ENCODE peak calls at places on chromosomes 2 and 18, in seven cellular contexts. G is GM12865, B is left ventricle myocardium inferior, X is psoas muscle, N is right lobe of liver, S is esophagus muscularis mucosa, Z is tibial artery. E is an unnamed sample.

GRCh38 chr2:180012523-180012922 is 5.4 kb upstream of the CWC22 start:
- DNase-seq in G (no peak), B (no peak), X (no peak), N (no peak), S (no peak), Z (no peak), E (no peak)

GRCh38 chr2:231191896-231192872 is 6.2 kb upstream of the ARMC9 start:
- DNase-seq in G (peak; percentile 45), B (peak; percentile 72), X (peak; percentile 85), N (peak; percentile 67), S (peak; percentile 93), Z (peak; percentile 92), E (peak; percentile 56)

GRCh38 chr2:239519081-239519920 is 118.5 kb upstream of the HDAC4 start:
- DNase-seq in G (no peak), B (peak; percentile 60), X (peak; percentile 70), N (no peak), S (no peak), Z (no peak), E (peak; percentile 52)

GRCh38 chr18:76367168-76367785 is 127.8 kb downstream of the ZNF516 start:
- DNase-seq in G (no peak), B (no peak), X (no peak), N (no peak), S (no peak), Z (no peak), E (no peak)

GRCh38 chr2:168137510-168138180 is 109.8 kb downstream of the STK39 start:
- DNase-seq in G (no peak), B (no peak), X (no peak), N (no peak), S (no peak), Z (no peak), E (no peak)

GRCh38 chr2:201854841-201855240 is 48.5 kb downstream of the CDK15 start:
- DNase-seq in G (no peak), B (no peak), X (no peak), N (no peak), S (no peak), Z (no peak), E (no peak)

GRCh38 chr2:121088251-121089004 is 196.6 kb downstream of the TFCP2L1 start:
- DNase-seq in G (no peak), B (peak; percentile 59), X (peak; percentile 82), N (no peak), S (no peak), Z (no peak), E (no peak)

GRCh38 chr2:148273158-148273691 is 252.3 kb downstream of the MBD5 start:
- DNase-seq in G (no peak), B (no peak), X (no peak), N (no peak), S (no peak), Z (no peak), E (no peak)

GRCh38 chr2:44974064-44974715 is 32.7 kb downstream of the SIX3 start:
- DNase-seq in G (peak; percentile 44), B (no peak), X (no peak), N (no peak), S (no peak), Z (no peak), E (no peak)

GRCh38 chr2:26412091-26412673 is 10.5 kb downstream of the DRC1 start:
- DNase-seq in G (peak; percentile 71), B (no peak), X (no peak), N (no peak), S (no peak), Z (no peak), E (no peak)

GRCh38 chr2:85662899-85663683 is 4.9 kb downstream of the SFTPB start:
- DNase-seq in G (no peak), B (no peak), X (no peak), N (no peak), S (no peak), Z (peak; percentile 73), E (no peak)

GRCh38 chr18:80167947-80168745 is 59.1 kb downstream of the ADNP2 start:
- DNase-seq in G (no peak), B (no peak), X (no peak), N (no peak), S (no peak), Z (no peak), E (peak; percentile 44)

GRCh38 chr2:96498023-96498431 is 7.1 kb downstream of the NEURL3 start:
- DNase-seq in G (no peak), B (no peak), X (no peak), N (no peak), S (no peak), Z (no peak), E (no peak)

GRCh38 chr2:58137856-58138255 is 91.2 kb downstream of the VRK2 start:
- DNase-seq in G (no peak), B (no peak), X (no peak), N (no peak), S (no peak), Z (no peak), E (no peak)

GRCh38 chr2:168086805-168087204 is 160.6 kb downstream of the STK39 start:
- DNase-seq in G (no peak), B (no peak), X (no peak), N (no peak), S (no peak), Z (no peak), E (no peak)

GRCh38 chr18:8609711-8610441 is 639 bp downstream of the RAB12 start:
- DNase-seq in G (peak; percentile 48), B (peak; percentile 23), X (peak; percentile 68), N (peak; percentile 48), S (no peak), Z (no peak), E (peak; percentile 57)

DNA sequence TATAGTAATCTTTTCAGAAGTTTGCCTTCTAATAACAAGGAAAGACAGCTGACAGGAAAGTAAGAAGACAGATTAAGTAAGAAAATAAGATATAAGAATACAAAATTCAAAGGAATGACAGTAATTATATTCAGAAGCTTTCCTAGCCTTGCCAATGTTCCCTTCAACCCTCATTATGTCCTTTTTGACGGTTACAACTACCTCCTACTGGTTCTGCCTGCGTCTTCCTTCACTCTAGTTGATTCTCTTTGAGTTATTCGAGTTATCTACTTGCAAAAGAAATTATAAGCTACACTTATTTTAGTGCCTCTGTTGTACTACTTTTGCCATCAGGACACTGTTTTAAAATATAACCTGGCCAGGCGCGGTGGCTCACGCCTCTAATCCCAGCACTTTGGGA is 218.9 kb upstream of the GYPC start:
- DNase-seq in G (no peak), B (no peak), X (no peak), N (no peak), S (no peak), Z (no peak), E (no peak)
- TF ChIP-seq CTCF in G (no peak), B (no peak), X (no peak), N (no peak), S (no peak), Z (no peak), E (no peak)

DNA sequence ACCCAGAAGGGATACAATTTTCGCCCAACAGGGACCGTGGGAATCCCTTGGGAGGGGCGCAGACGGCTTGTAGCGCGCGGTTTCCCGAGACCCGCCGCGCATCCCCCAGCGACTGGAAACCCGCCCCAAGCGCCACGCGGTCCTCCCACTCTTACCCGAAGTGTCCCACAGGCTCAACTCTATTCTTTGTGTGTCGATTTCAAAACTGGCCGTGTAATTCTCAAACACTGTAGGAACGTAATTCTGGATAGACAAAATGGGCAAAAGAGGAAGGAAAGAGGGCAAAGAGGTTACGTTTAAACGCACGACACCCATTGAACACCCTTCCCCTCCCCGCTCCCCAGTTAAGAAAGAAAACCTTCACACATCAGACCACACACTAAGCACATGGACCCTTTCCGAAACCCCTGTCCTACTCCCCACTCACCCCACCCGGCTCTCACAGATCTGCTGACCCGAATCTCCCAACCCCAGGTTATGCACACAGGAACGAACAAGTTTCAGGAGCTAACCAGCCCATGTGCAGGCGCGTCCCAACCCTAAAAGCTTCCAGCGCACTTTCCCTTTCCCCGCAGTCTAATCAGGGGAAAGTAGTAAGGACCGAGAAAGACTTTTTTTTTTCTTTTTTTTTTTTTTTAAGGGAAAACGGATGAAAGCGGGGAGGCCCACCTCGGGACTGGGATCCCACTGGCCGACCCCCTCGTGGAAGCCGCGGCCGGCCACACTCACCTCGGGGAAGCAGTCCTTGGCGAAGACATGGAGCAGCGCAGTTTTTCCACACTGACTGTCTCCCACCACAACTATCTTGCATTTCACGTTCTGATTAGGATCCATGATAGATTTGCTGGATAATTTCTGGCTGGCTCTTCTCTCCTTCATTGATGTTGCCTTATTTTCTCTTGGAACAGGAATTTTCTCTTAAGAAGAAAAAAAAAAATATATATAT is 655 bp downstream of the RND3 start:
- DNase-seq in G (no peak), B (no peak), X (no peak), N (peak; percentile 51), S (no peak), Z (peak; percentile 57), E (no peak)
- H3K4me3 ChIP-seq in G (no peak overlapping the region), B (peak overlapping the region; percentile 84), X (peak overlapping the region; percentile 82), N (peak overlapping the region; percentile 76), S (peak overlapping the region; percentile 87), Z (peak overlapping the region; percentile 82), E (peak overlapping the region; percentile 71)

GRCh38 chr2:111954602-111955332 is 56.4 kb downstream of the MERTK start:
- DNase-seq in G (no peak), B (peak; percentile 36), X (no peak), N (no peak), S (no peak), Z (peak; percentile 63), E (no peak)

GRCh38 chr2:111952871-111953497 is 54.6 kb downstream of the MERTK start:
- DNase-seq in G (no peak), B (no peak), X (no peak), N (no peak), S (no peak), Z (no peak), E (no peak)

GRCh38 chr2:111957872-111958354 is 59.5 kb downstream of the MERTK start:
- DNase-seq in G (no peak), B (no peak), X (no peak), N (no peak), S (no peak), Z (peak; percentile 58), E (no peak)

GRCh38 chr2:111961663-111962062 is 63.3 kb downstream of the MERTK start:
- DNase-seq in G (no peak), B (no peak), X (no peak), N (no peak), S (no peak), Z (no peak), E (no peak)

DNA sequence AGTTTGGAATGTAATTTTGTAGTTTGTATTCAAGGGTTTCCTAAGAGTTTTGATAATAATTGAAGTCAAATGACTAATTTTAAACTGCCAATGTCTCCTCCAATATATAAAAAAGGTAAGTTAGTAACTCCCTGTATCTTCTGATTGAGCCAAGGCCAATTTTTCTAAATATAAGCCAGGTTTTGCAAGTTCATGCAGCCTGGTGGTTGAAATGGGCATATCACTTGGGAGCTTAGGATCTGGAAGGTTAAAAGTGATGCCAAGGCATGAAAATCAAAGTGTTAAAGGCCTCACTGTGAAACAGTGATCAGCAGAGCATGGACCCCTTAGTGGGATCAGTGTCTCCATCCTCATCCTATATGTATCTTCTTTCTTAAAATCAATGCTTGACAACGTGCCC is 60.5 kb downstream of the MERTK start:
- DNase-seq in G (no peak), B (no peak), X (no peak), N (no peak), S (no peak), Z (no peak), E (no peak)
- TF ChIP-seq CTCF in G (no peak), B (peak; percentile 44), X (no peak), N (no peak), S (no peak), Z (peak; percentile 45), E (no peak)

DNA sequence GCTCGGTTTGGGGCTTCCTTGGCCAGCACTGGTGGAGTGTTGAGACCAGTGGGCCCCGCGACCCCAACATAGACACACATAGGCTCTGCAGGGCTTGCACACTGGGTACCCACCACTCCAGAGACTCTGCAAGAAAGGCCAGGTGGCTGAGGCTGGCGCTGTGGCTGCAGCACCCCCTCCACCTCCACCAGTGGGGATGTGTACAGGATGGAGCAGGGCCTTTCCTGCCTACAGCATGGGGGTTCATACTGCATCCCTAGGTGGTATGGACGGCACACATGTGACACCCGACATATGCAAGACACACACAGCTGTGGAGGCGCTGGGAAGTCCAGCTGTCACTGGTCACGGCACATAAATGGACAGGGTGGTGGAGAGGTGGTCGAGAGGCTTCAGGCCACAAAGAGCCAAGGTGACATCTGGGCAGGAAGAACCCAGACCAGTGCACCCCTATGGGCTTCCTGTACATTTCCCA is 1.3 kb downstream of the RNPEPL1 start:
- DNase-seq in G (peak; percentile 27), B (peak; percentile 16), X (peak; percentile 44), N (no peak), S (no peak), Z (peak; percentile 18), E (peak; percentile 50)
- H3K4me3 ChIP-seq in G (peak overlapping the region; percentile 74), B (peak overlapping the region; percentile 92), X (peak overlapping the region; percentile 81), N (peak overlapping the region; percentile 76), S (peak overlapping the region; percentile 85), Z (peak overlapping the region; percentile 69), E (peak overlapping the region; percentile 84)